ENCODE peak calls at places on chromosome 1, in eight cellular contexts. One of them, this sample, is unnamed.

GRCh38 chr1:224456637-224456953 is 22.0 kb upstream of the WDR26 start:
- DNase-seq in fibroblast of the aortic adventitia: no peak
- DNase-seq in fibroblast of the conjunctiva: no peak
- DNase-seq in A172: no peak
- DNase-seq in ELR: no peak
- DNase-seq in kidney epithelial cell: no peak
- DNase-seq in left lung: no peak
- DNase-seq in PC-3: no peak
- DNase-seq in this sample: no peak

GRCh38 chr1:9289090-9289534 is 3.6 kb upstream of the SPSB1 start:
- DNase-seq in fibroblast of the aortic adventitia: peak; percentile 87
- DNase-seq in fibroblast of the conjunctiva: no peak
- DNase-seq in A172: no peak
- DNase-seq in ELR: peak; percentile 79
- DNase-seq in kidney epithelial cell: no peak
- DNase-seq in left lung: peak; percentile 77
- DNase-seq in PC-3: peak; percentile 92
- DNase-seq in this sample: peak; percentile 85

GRCh38 chr1:154998818-154999650 is 3.6 kb upstream of the ZBTB7B start:
- DNase-seq in fibroblast of the aortic adventitia: peak; percentile 77
- DNase-seq in fibroblast of the conjunctiva: no peak
- DNase-seq in A172: no peak
- DNase-seq in ELR: peak; percentile 76
- DNase-seq in kidney epithelial cell: no peak
- DNase-seq in left lung: peak; percentile 73
- DNase-seq in PC-3: peak; percentile 77
- DNase-seq in this sample: peak; percentile 77

GRCh38 chr1:23555949-23556640 is 3.2 kb downstream of the ID3 start:
- DNase-seq in fibroblast of the aortic adventitia: peak; percentile 78
- DNase-seq in fibroblast of the conjunctiva: no peak
- DNase-seq in A172: peak; percentile 81
- DNase-seq in ELR: peak; percentile 88
- DNase-seq in kidney epithelial cell: no peak
- DNase-seq in left lung: no peak
- DNase-seq in PC-3: peak; percentile 72
- DNase-seq in this sample: no peak

GRCh38 chr1:15196807-15197530 is 43.4 kb downstream of the TMEM51 start:
- DNase-seq in fibroblast of the aortic adventitia: no peak
- DNase-seq in fibroblast of the conjunctiva: no peak
- DNase-seq in A172: no peak
- DNase-seq in ELR: no peak
- DNase-seq in kidney epithelial cell: no peak
- DNase-seq in left lung: peak; percentile 71
- DNase-seq in PC-3: no peak
- DNase-seq in this sample: peak; percentile 85

GRCh38 chr1:17572264-17572985 is 32.9 kb downstream of the ARHGEF10L start:
- DNase-seq in fibroblast of the aortic adventitia: no peak
- DNase-seq in fibroblast of the conjunctiva: no peak
- DNase-seq in A172: no peak
- DNase-seq in ELR: no peak
- DNase-seq in kidney epithelial cell: no peak
- DNase-seq in left lung: no peak
- DNase-seq in PC-3: no peak
- DNase-seq in this sample: no peak

GRCh38 chr1:39378377-39378776 is 113.1 kb upstream of the BMP8A start:
- DNase-seq in fibroblast of the aortic adventitia: no peak
- DNase-seq in fibroblast of the conjunctiva: no peak
- DNase-seq in A172: no peak
- DNase-seq in ELR: peak; percentile 34
- DNase-seq in kidney epithelial cell: no peak
- DNase-seq in left lung: no peak
- DNase-seq in PC-3: peak; percentile 74
- DNase-seq in this sample: no peak

GRCh38 chr1:218242171-218242570 is 42.9 kb upstream of the RRP15 start:
- DNase-seq in fibroblast of the aortic adventitia: no peak
- DNase-seq in fibroblast of the conjunctiva: no peak
- DNase-seq in A172: no peak
- DNase-seq in ELR: peak; percentile 44
- DNase-seq in kidney epithelial cell: no peak
- DNase-seq in left lung: no peak
- DNase-seq in PC-3: peak; percentile 80
- DNase-seq in this sample: no peak

GRCh38 chr1:18327650-18328049 is 153.1 kb upstream of the KLHDC7A start:
- DNase-seq in fibroblast of the aortic adventitia: no peak
- DNase-seq in fibroblast of the conjunctiva: no peak
- DNase-seq in A172: no peak
- DNase-seq in ELR: no peak
- DNase-seq in kidney epithelial cell: no peak
- DNase-seq in left lung: no peak
- DNase-seq in PC-3: no peak
- DNase-seq in this sample: no peak

GRCh38 chr1:225754940-225755635 is 22.5 kb upstream of the SRP9 start:
- DNase-seq in fibroblast of the aortic adventitia: peak; percentile 96
- DNase-seq in fibroblast of the conjunctiva: peak; percentile 83
- DNase-seq in A172: peak; percentile 95
- DNase-seq in ELR: peak; percentile 81
- DNase-seq in kidney epithelial cell: no peak
- DNase-seq in left lung: no peak
- DNase-seq in PC-3: peak; percentile 81
- DNase-seq in this sample: no peak

GRCh38 chr1:21124846-21125245 is 51.9 kb downstream of the EIF4G3 start:
- DNase-seq in fibroblast of the aortic adventitia: peak; percentile 23
- DNase-seq in fibroblast of the conjunctiva: no peak
- DNase-seq in A172: no peak
- DNase-seq in ELR: peak; percentile 62
- DNase-seq in kidney epithelial cell: no peak
- DNase-seq in left lung: no peak
- DNase-seq in PC-3: no peak
- DNase-seq in this sample: no peak

GRCh38 chr1:215028954-215029353 is 53.6 kb upstream of the KCNK2 start:
- DNase-seq in fibroblast of the aortic adventitia: no peak
- DNase-seq in fibroblast of the conjunctiva: no peak
- DNase-seq in A172: no peak
- DNase-seq in ELR: no peak
- DNase-seq in kidney epithelial cell: no peak
- DNase-seq in left lung: no peak
- DNase-seq in PC-3: no peak
- DNase-seq in this sample: no peak

GRCh38 chr1:164619006-164619784 is 60.2 kb downstream of the PBX1 start:
- DNase-seq in fibroblast of the aortic adventitia: no peak
- DNase-seq in fibroblast of the conjunctiva: no peak
- DNase-seq in A172: no peak
- DNase-seq in ELR: no peak
- DNase-seq in kidney epithelial cell: no peak
- DNase-seq in left lung: no peak
- DNase-seq in PC-3: no peak
- DNase-seq in this sample: no peak

GRCh38 chr1:178536844-178537371 is 24.0 kb downstream of the TEX35 start:
- DNase-seq in fibroblast of the aortic adventitia: peak; percentile 99
- DNase-seq in fibroblast of the conjunctiva: peak; percentile 94
- DNase-seq in A172: peak; percentile 97
- DNase-seq in ELR: peak; percentile 92
- DNase-seq in kidney epithelial cell: no peak
- DNase-seq in left lung: no peak
- DNase-seq in PC-3: peak; percentile 94
- DNase-seq in this sample: peak; percentile 87

GRCh38 chr1:218156602-218157001 is 128.5 kb upstream of the RRP15 start:
- DNase-seq in fibroblast of the aortic adventitia: no peak
- DNase-seq in fibroblast of the conjunctiva: no peak
- DNase-seq in A172: no peak
- DNase-seq in ELR: no peak
- DNase-seq in kidney epithelial cell: no peak
- DNase-seq in left lung: no peak
- DNase-seq in PC-3: no peak
- DNase-seq in this sample: no peak

This sample was measured in left colon.